ENCODE peak calls at places on chromosomes 11 and 22, in six cellular contexts. K is uterus, I is tibial nerve, Y is transverse colon, M is breast epithelium, Q is HCT116. L is an unnamed sample.

GRCh38 chr11:35276396-35276795 is 137.4 kb downstream of the CD44 start:
- DNase-seq in I (no peak), Q (no peak), M (no peak), K (no peak), Y (no peak), L (no peak)

GRCh38 chr11:106493751-106494150 is 416.3 kb downstream of the AASDHPPT start:
- DNase-seq in I (no peak), Y (no peak), K (no peak), M (no peak), Q (no peak), L (no peak)

GRCh38 chr11:93796832-93797231 is 12.8 kb downstream of the MED17 start:
- DNase-seq in Y (no peak), Q (no peak), K (no peak), I (no peak), M (no peak), L (peak; percentile 82)

GRCh38 chr22:33653525-33654063 is 266.7 kb downstream of the LARGE1 start:
- DNase-seq in M (no peak), Y (no peak), K (no peak), I (no peak), Q (no peak), L (no peak)

GRCh38 chr11:131944709-131945108 is 574.3 kb downstream of the NTM start:
- DNase-seq in Q (no peak), K (no peak), Y (no peak), M (no peak), I (no peak), L (no peak)

GRCh38 chr11:65277878-65278277 is 16.1 kb downstream of the POLA2 start:
- DNase-seq in Q (no peak), M (no peak), I (no peak), K (no peak), Y (no peak), L (no peak)

GRCh38 chr22:45444168-45444567 is 30.7 kb downstream of the RIBC2 start:
- DNase-seq in M (no peak), I (no peak), K (no peak), Q (no peak), Y (no peak), L (no peak)

GRCh38 chr22:30883586-30884145 is 84.9 kb downstream of the MORC2 start:
- DNase-seq in Y (no peak), I (no peak), K (no peak), Q (no peak), M (no peak), L (no peak)

GRCh38 chr11:1017269-1018005 is 19.1 kb downstream of the MUC6 start:
- DNase-seq in M (peak; percentile 22), Y (no peak), K (no peak), Q (no peak), I (peak; percentile 23), L (no peak)

GRCh38 chr11:37500425-37500824 is 902.4 kb upstream of the RAG2 start:
- DNase-seq in Q (no peak), Y (no peak), I (no peak), K (no peak), M (no peak), L (no peak)

GRCh38 chr11:69486056-69486772 is 4.8 kb downstream of the LINC01488 start:
- DNase-seq in M (no peak), K (no peak), Q (no peak), I (no peak), Y (no peak), L (no peak)

GRCh38 chr22:49026476-49027121 is 801.1 kb downstream of the BRD1 start:
- DNase-seq in M (no peak), I (no peak), K (no peak), Q (no peak), Y (no peak), L (no peak)

GRCh38 chr11:2793781-2794418 is 91.7 kb downstream of the CDKN1C start:
- DNase-seq in Y (peak; percentile 6), Q (no peak), K (peak; percentile 9), I (no peak), M (no peak), L (no peak)

GRCh38 chr11:47607380-47607779 is 13.2 kb upstream of the C1QTNF4 start:
- DNase-seq in I (peak; percentile 44), M (no peak), K (peak; percentile 69), Y (no peak), Q (no peak), L (no peak)

GRCh38 chr11:68773521-68774187 is 22.3 kb upstream of the TESMIN start:
- DNase-seq in K (no peak), I (peak; percentile 28), Y (no peak), Q (no peak), M (no peak), L (no peak)

GRCh38 chr11:10457901-10458300 is 2.8 kb downstream of the AMPD3 start:
- DNase-seq in K (no peak), M (no peak), I (no peak), Y (no peak), Q (no peak), L (peak; percentile 18)

GRCh38 chr11:112318661-112319060 is 58.0 kb upstream of the PLET1 start:
- DNase-seq in Q (no peak), K (no peak), Y (no peak), I (no peak), M (no peak), L (no peak)

GRCh38 chr11:29129850-29130249 is 887.0 kb downstream of the KCNA4 start:
- DNase-seq in M (no peak), I (no peak), K (no peak), Q (no peak), Y (no peak), L (no peak)

GRCh38 chr11:101914349-101914736 is 467 bp upstream of the CEP126 start:
- DNase-seq in K (no peak), Y (no peak), M (no peak), Q (no peak), I (peak; percentile 24), L (no peak)

GRCh38 chr11:130536106-130537040 is 87.9 kb downstream of the ADAMTS15 start:
- DNase-seq in Y (no peak), I (no peak), Q (no peak), M (no peak), K (no peak), L (no peak)

DNA sequence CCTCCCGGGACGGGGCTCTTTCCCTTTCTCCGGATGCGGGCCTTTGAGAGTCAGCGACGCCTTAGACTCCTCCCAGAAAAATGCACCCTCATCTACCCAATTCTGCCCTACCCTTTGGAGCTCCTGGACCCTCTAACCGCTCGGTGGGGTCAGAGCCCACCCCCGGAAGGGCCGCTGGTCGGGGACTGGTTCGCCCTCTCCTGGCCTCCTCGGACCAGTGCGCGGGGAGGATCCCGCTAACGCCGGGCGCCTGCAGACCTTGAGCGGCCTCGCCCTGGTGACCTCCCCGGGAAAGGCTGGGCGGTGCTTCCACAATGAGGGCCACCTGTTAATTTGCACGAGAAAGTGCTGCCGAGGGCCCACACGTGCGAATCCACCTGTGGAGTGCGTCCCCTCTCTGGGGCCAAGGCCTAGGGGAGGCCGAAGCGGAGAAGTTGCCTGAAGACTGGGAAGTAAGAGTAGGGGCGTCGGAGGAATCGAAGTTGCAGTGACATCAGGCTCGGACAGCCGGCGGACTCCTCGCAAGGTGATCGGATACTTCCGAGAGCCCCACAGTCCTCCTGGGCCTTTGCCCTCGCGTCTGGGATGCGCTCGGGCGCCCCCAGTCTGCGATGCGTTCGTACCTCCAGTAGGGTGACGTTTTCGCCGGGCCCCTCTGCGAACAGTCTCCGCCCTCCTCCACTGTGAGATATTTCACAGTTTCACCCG is 61.5 kb downstream of the ENDOD1 start:
- DNase-seq in I (peak; percentile 91), Y (peak; percentile 95), Q (peak; percentile 92), M (peak; percentile 93), K (peak; percentile 92), L (peak; percentile 98)
- TF ChIP-seq POLR2A in I (peak; percentile 75), Y (peak; percentile 74), Q (peak; percentile 47), M (peak; percentile 76), K (peak; percentile 76), L (peak; percentile 97)

GRCh38 chr22:50326959-50327710 is at the start of gene DENND6B:
- DNase-seq in M (peak; percentile 69), K (peak; percentile 83), Q (no peak), I (peak; percentile 50), Y (peak; percentile 83), L (peak; percentile 86)
- TF ChIP-seq POLR2A in M (no peak), K (no peak), Q (peak; percentile 77), I (peak; percentile 20), Y (peak; percentile 67), L (peak; percentile 61)

DNA sequence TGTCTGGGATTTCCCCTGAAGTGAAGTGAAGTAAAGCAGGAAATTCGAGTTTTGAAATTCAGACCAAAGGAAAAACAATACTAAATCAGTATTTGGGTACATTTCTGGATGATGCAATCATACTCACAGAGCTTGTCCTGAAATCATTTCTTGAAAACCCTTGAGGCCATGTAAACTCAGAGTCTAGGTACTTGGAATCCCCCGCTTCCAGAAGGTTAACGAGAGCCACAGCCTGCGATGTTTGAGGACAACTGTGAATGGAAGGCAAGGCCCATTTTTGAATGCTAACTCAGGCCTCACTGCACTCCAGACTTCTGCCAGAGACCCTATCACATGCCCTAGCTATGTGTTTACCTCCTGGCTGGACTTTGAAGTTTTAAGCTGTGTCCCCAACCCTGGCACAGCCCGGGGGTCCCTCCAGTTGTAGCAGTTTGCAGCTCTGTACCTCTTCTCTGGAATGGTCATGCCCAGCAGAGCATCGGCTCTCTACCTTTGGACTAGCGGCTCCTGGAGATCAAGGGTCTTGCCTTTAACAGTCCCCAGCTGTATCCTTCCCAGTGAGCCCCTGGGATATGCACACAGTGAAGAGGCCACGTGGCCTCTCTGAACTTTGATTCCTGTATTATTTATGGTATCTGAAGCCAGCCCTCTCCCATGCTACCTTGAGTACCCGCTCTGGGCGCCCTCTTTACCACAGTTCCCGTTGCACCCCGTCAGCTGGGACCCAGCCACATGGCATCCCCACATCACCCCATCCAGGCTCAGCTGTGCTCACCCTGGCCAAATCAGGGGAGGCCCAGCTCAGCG is 5.6 kb upstream of the FTH1 start:
- DNase-seq in M (peak; percentile 72), Y (no peak), K (no peak), I (no peak), Q (no peak), L (no peak)
- TF ChIP-seq POLR2A in M (peak; percentile 6), Y (no peak), K (peak; percentile 11), I (no peak), Q (no peak), L (no peak)

GRCh38 chr11:57322881-57323467 is 1.8 kb downstream of the TNKS1BP1 start:
- DNase-seq in M (no peak), Q (no peak), I (no peak), Y (no peak), K (no peak), L (peak; percentile 45)

GRCh38 chr11:57323503-57324153 is 1.1 kb downstream of the TNKS1BP1 start:
- DNase-seq in M (no peak), Y (no peak), K (no peak), Q (no peak), I (no peak), L (peak; percentile 36)

GRCh38 chr11:57321388-57321995 is 3.3 kb downstream of the TNKS1BP1 start:
- DNase-seq in M (no peak), K (no peak), I (no peak), Y (no peak), Q (no peak), L (peak; percentile 62)

GRCh38 chr11:57320719-57321387 is 3.9 kb downstream of the TNKS1BP1 start:
- DNase-seq in I (no peak), Y (peak; percentile 50), Q (no peak), K (no peak), M (no peak), L (no peak)

GRCh38 chr11:57321996-57322880 is 2.5 kb downstream of the TNKS1BP1 start:
- DNase-seq in I (peak; percentile 91), Q (peak; percentile 77), K (peak; percentile 94), Y (peak; percentile 90), M (peak; percentile 96), L (peak; percentile 70)
- TF ChIP-seq POLR2A in I (no peak), Q (no peak), K (peak; percentile 61), Y (peak; percentile 71), M (no peak), L (no peak)

L was measured in erythroblast.